ENCODE peak calls at places on chromosomes 7 and 10, in six cellular contexts. H is upper lobe of right lung, V is ovary, Q is Panc1, J is left lung, K is mammary epithelial cell. D is an unnamed sample.

GRCh38 chr10:120077707-120078492 is 185.4 kb downstream of the SEC23IP start:
- DNase-seq in V (no peak), Q (no peak), H (no peak), K (peak; percentile 12), J (no peak), D (no peak)

GRCh38 chr7:91719008-91719407 is 161.5 kb downstream of the MTERF1 start:
- DNase-seq in Q (no peak), J (no peak), H (no peak), K (no peak), V (no peak), D (no peak)

GRCh38 chr7:10939237-10939910 is 34.3 kb upstream of the PHF14 start:
- DNase-seq in K (peak; percentile 1), J (no peak), H (no peak), V (no peak), Q (no peak), D (no peak)

GRCh38 chr7:26490631-26491624 is 199.3 kb downstream of the SNX10 start:
- DNase-seq in Q (no peak), J (no peak), K (peak; percentile 91), V (no peak), H (no peak), D (peak; percentile 90)

GRCh38 chr10:21978191-21978862 is 25.2 kb downstream of the DNAJC1 start:
- DNase-seq in K (peak; percentile 20), Q (no peak), J (no peak), V (no peak), H (no peak), D (no peak)

GRCh38 chr10:69884686-69885085 is 83.0 kb downstream of the COL13A1 start:
- DNase-seq in V (no peak), Q (no peak), H (no peak), J (no peak), K (no peak), D (no peak)

GRCh38 chr7:85381212-85381611 is 194.4 kb upstream of the SEMA3D start:
- DNase-seq in J (no peak), V (no peak), Q (no peak), H (peak; percentile 45), K (no peak), D (no peak)

GRCh38 chr10:11863353-11864105 is 40.4 kb downstream of the PROSER2 start:
- DNase-seq in J (no peak), Q (no peak), K (no peak), V (no peak), H (peak; percentile 19), D (no peak)

GRCh38 chr10:3636356-3637181 is 148.4 kb downstream of the KLF6 start:
- DNase-seq in H (no peak), K (peak; percentile 44), J (no peak), V (no peak), Q (no peak), D (no peak)

GRCh38 chr7:134894928-134895327 is 91.4 kb upstream of the AGBL3 start:
- DNase-seq in K (no peak), V (no peak), H (no peak), J (no peak), Q (no peak), D (no peak)

GRCh38 chr7:28855538-28856217 is 102.5 kb downstream of the TRIL start:
- DNase-seq in H (no peak), K (peak; percentile 97), V (no peak), Q (no peak), J (no peak), D (peak; percentile 89)

GRCh38 chr7:86844608-86845007 is 200.9 kb downstream of the GRM3 start:
- DNase-seq in V (no peak), Q (no peak), J (no peak), K (no peak), H (no peak), D (no peak)

GRCh38 chr7:18555968-18556367 is 60.4 kb downstream of the HDAC9 start:
- DNase-seq in V (no peak), H (no peak), K (no peak), J (no peak), Q (no peak), D (no peak)

GRCh38 chr7:191105-192034 is 1.0 kb upstream of the FAM20C start:
- DNase-seq in Q (no peak), V (no peak), J (no peak), H (no peak), K (peak; percentile 75), D (no peak)
- H3K27ac ChIP-seq in Q (no peak overlapping the region), V (peak overlapping the region; percentile 93), J (peak overlapping the region; percentile 82), H (peak overlapping the region; percentile 78), K (no peak overlapping the region), D (no peak overlapping the region)

GRCh38 chr7:24336461-24336860 is 52.5 kb downstream of the NPY start:
- DNase-seq in H (no peak), K (no peak), J (no peak), V (no peak), Q (no peak), D (no peak)
- H3K27ac ChIP-seq in H (no peak overlapping the region), K (no peak overlapping the region), J (no peak overlapping the region), V (no peak overlapping the region), Q (no peak overlapping the region), D (no peak overlapping the region)

GRCh38 chr7:131011976-131012375 is 278.0 kb upstream of the KLF14 start:
- DNase-seq in H (no peak), V (no peak), Q (no peak), J (no peak), K (peak; percentile 67), D (no peak)
- H3K27ac ChIP-seq in H (peak overlapping the region; percentile 73), V (peak overlapping the region; percentile 60), Q (peak overlapping the region; percentile 74), J (peak overlapping the region; percentile 73), K (peak overlapping the region; percentile 59), D (peak overlapping the region; percentile 49)

DNA sequence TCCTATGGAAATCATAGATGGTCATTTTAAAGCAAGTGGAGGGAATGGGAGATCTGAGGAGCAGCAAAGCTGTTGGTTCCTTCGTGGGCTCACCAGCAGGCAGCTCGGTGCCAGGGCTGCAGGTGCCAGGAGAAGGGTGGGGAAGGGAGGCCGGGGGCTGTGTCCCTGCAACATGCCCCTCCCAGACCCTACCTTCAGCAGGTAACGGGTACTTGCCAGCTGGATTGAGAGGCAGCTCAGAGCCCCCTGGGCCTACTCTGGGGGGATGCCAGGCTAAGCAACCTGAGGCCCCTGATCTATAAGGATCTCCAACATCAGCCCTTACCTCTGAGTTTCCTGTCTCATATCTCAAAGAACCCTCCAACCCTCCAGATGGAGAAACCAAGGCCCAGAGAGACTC is 173.2 kb downstream of the NEURL1 start:
- DNase-seq in H (no peak), J (no peak), V (no peak), K (no peak), Q (no peak), D (no peak)
- H3K27ac ChIP-seq in H (peak overlapping the region; percentile 25), J (no peak overlapping the region), V (peak overlapping the region; percentile 53), K (no peak overlapping the region), Q (no peak overlapping the region), D (no peak overlapping the region)

GRCh38 chr10:125079091-125079600 is 81.2 kb downstream of the CTBP2 start:
- DNase-seq in K (no peak), H (peak; percentile 23), J (no peak), V (no peak), Q (no peak), D (no peak)

GRCh38 chr10:125081931-125082330 is 78.4 kb downstream of the CTBP2 start:
- DNase-seq in H (peak; percentile 52), Q (no peak), J (no peak), V (no peak), K (no peak), D (no peak)

GRCh38 chr10:125080296-125080695 is 80.1 kb downstream of the CTBP2 start:
- DNase-seq in J (no peak), Q (no peak), V (no peak), K (no peak), H (peak; percentile 34), D (no peak)

GRCh38 chr10:125082881-125083575 is 77.3 kb downstream of the CTBP2 start:
- DNase-seq in V (no peak), H (peak; percentile 18), Q (no peak), J (no peak), K (no peak), D (no peak)

DNA sequence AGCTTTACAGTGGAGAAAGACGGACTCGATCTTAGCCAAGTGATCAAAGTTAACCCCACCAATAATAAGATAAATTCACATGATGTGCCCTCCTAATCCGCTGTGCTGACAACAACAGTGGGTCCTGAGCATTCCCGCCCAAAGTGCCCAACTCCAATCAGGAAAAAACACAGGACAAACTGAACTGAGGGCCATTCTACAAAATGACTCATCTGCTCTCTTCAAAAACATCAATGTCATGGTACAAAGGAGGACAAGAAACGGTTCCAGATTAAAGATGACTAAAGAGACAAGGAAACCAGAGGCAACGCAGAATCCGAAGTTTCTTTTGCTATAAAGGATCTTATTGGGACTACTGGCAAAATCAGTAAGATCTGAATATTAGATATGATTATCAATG is 79.4 kb downstream of the CTBP2 start:
- DNase-seq in K (no peak), Q (no peak), J (no peak), V (no peak), H (no peak), D (no peak)
- H3K27ac ChIP-seq in K (no peak overlapping the region), Q (no peak overlapping the region), J (no peak overlapping the region), V (no peak overlapping the region), H (no peak overlapping the region), D (no peak overlapping the region)

DNA sequence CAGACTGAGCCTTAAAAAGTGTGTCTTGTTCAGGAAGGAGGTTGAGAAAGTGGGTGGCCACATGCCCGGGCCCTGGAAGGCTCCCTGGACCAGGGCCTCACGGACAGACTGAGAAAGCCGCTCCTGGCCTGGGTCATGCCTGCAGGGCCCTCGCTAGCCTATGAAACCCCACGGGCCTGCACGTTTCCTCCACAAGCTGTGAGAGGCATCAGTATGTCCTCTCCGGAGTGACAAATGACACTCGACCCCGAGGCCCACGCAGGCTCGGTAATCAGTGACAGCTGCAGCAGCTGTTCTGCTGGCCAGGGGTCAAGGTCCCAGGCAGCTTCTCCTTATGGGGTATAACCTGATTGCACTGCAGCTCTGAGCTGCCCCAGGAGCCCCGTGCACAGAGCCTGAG is 47.6 kb downstream of the ASB13 start:
- DNase-seq in Q (no peak), H (no peak), V (peak; percentile 39), K (no peak), J (no peak), D (no peak)
- H3K27ac ChIP-seq in Q (no peak overlapping the region), H (no peak overlapping the region), V (peak overlapping the region; percentile 82), K (peak overlapping the region; percentile 66), J (no peak overlapping the region), D (peak overlapping the region; percentile 63)

GRCh38 chr10:5559642-5560141 is 34.9 kb downstream of the CALML3 start:
- DNase-seq in J (no peak), K (no peak), Q (no peak), H (no peak), V (no peak), D (no peak)

GRCh38 chr10:5563237-5563961 is 38.6 kb downstream of the CALML3 start:
- DNase-seq in H (peak; percentile 55), Q (no peak), V (peak; percentile 6), K (no peak), J (no peak), D (no peak)

GRCh38 chr10:5561704-5562645 is 37.2 kb downstream of the CALML3 start:
- DNase-seq in H (peak; percentile 47), K (no peak), Q (no peak), J (no peak), V (peak; percentile 5), D (no peak)

GRCh38 chr10:5560142-5560843 is 35.5 kb downstream of the CALML3 start:
- DNase-seq in K (no peak), Q (no peak), V (no peak), H (no peak), J (no peak), D (no peak)

GRCh38 chr10:5560844-5561703 is 36.3 kb downstream of the CALML3 start:
- DNase-seq in Q (no peak), V (peak; percentile 6), H (peak; percentile 52), K (no peak), J (peak; percentile 5), D (no peak)
- H3K27ac ChIP-seq in Q (no peak overlapping the region), V (no peak overlapping the region), H (no peak overlapping the region), K (no peak overlapping the region), J (no peak overlapping the region), D (no peak overlapping the region)